ENCODE peak calls at places on chromosomes 7 and 10, in four cellular contexts. One of them, this sample, is unnamed.

GRCh38 chr10:124106241-124106905 is 13.0 kb upstream of the CHST15 start:
- DNase-seq in right cardiac atrium: peak; percentile 72
- DNase-seq in CD8-positive, alpha-beta memory T cell: no peak
- DNase-seq in uterus: peak; percentile 87
- DNase-seq in this sample: no peak

GRCh38 chr10:123068098-123068853 is 59.5 kb downstream of the ACADSB start:
- DNase-seq in uterus: no peak
- DNase-seq in right cardiac atrium: no peak
- DNase-seq in CD8-positive, alpha-beta memory T cell: no peak
- DNase-seq in this sample: no peak

GRCh38 chr10:90969148-90969547 is 48.3 kb upstream of the ANKRD1 start:
- DNase-seq in right cardiac atrium: no peak
- DNase-seq in CD8-positive, alpha-beta memory T cell: no peak
- DNase-seq in uterus: no peak
- DNase-seq in this sample: no peak

GRCh38 chr10:114163062-114163861 is 10.7 kb downstream of the CCDC186 start:
- DNase-seq in right cardiac atrium: no peak
- DNase-seq in CD8-positive, alpha-beta memory T cell: no peak
- DNase-seq in uterus: no peak
- DNase-seq in this sample: no peak

GRCh38 chr7:42763137-42763551 is 148.7 kb downstream of the C7orf25 start:
- DNase-seq in uterus: no peak
- DNase-seq in right cardiac atrium: no peak
- DNase-seq in CD8-positive, alpha-beta memory T cell: no peak
- DNase-seq in this sample: no peak

GRCh38 chr7:99975782-99976521 is at the start of gene AZGP1:
- DNase-seq in right cardiac atrium: no peak
- DNase-seq in uterus: no peak
- DNase-seq in CD8-positive, alpha-beta memory T cell: no peak
- DNase-seq in this sample: no peak

GRCh38 chr7:73702665-73703064 is 16.8 kb downstream of the STX1A start:
- DNase-seq in CD8-positive, alpha-beta memory T cell: no peak
- DNase-seq in uterus: no peak
- DNase-seq in right cardiac atrium: peak; percentile 54
- DNase-seq in this sample: no peak

GRCh38 chr7:130196476-130196875 is 8.7 kb downstream of the TMEM209 start:
- DNase-seq in CD8-positive, alpha-beta memory T cell: no peak
- DNase-seq in right cardiac atrium: no peak
- DNase-seq in uterus: no peak
- DNase-seq in this sample: no peak

GRCh38 chr10:127243490-127244272 is 47.3 kb upstream of the INSYN2A start:
- DNase-seq in uterus: no peak
- DNase-seq in CD8-positive, alpha-beta memory T cell: peak; percentile 12
- DNase-seq in right cardiac atrium: peak; percentile 65
- DNase-seq in this sample: no peak

GRCh38 chr10:10847313-10847712 is 170.4 kb upstream of the CELF2 start:
- DNase-seq in right cardiac atrium: no peak
- DNase-seq in uterus: no peak
- DNase-seq in CD8-positive, alpha-beta memory T cell: no peak
- DNase-seq in this sample: no peak

GRCh38 chr7:89514970-89515369 is 639.3 kb upstream of the STEAP1 start:
- DNase-seq in uterus: no peak
- DNase-seq in right cardiac atrium: no peak
- DNase-seq in CD8-positive, alpha-beta memory T cell: no peak
- DNase-seq in this sample: no peak

GRCh38 chr7:108347616-108348015 is 108.6 kb downstream of the NRCAM start:
- DNase-seq in right cardiac atrium: no peak
- DNase-seq in uterus: no peak
- DNase-seq in CD8-positive, alpha-beta memory T cell: no peak
- DNase-seq in this sample: no peak

GRCh38 chr10:67242531-67242930 is 316.7 kb downstream of the LRRTM3 start:
- DNase-seq in uterus: no peak
- DNase-seq in right cardiac atrium: no peak
- DNase-seq in CD8-positive, alpha-beta memory T cell: no peak
- DNase-seq in this sample: no peak

GRCh38 chr10:118775478-118775877 is 20.7 kb upstream of the CACUL1 start:
- DNase-seq in uterus: no peak
- DNase-seq in right cardiac atrium: no peak
- DNase-seq in CD8-positive, alpha-beta memory T cell: no peak
- DNase-seq in this sample: no peak

GRCh38 chr10:132974249-132974796 is 32.0 kb upstream of the CFAP46 start:
- DNase-seq in uterus: no peak
- DNase-seq in CD8-positive, alpha-beta memory T cell: no peak
- DNase-seq in right cardiac atrium: no peak
- DNase-seq in this sample: no peak

GRCh38 chr7:46675456-46675855 is 754.4 kb upstream of the IGFBP3 start:
- DNase-seq in uterus: no peak
- DNase-seq in CD8-positive, alpha-beta memory T cell: no peak
- DNase-seq in right cardiac atrium: no peak
- DNase-seq in this sample: no peak

GRCh38 chr10:78781251-78781913 is 287.4 kb upstream of the ZMIZ1 start:
- DNase-seq in uterus: peak; percentile 10
- DNase-seq in right cardiac atrium: peak; percentile 30
- DNase-seq in CD8-positive, alpha-beta memory T cell: no peak
- DNase-seq in this sample: no peak

GRCh38 chr7:68787586-68787985 is 810.7 kb upstream of the AUTS2 start:
- DNase-seq in right cardiac atrium: no peak
- DNase-seq in CD8-positive, alpha-beta memory T cell: no peak
- DNase-seq in uterus: no peak
- DNase-seq in this sample: no peak

GRCh38 chr7:90688826-90689225 is 92.7 kb downstream of the CDK14 start:
- DNase-seq in CD8-positive, alpha-beta memory T cell: no peak
- DNase-seq in uterus: no peak
- DNase-seq in right cardiac atrium: no peak
- DNase-seq in this sample: no peak

GRCh38 chr7:100942038-100942774 is 7.1 kb upstream of the MUC3A start:
- DNase-seq in right cardiac atrium: no peak
- DNase-seq in uterus: no peak
- DNase-seq in CD8-positive, alpha-beta memory T cell: no peak
- DNase-seq in this sample: no peak

GRCh38 chr10:47349941-47350371 is 1.8 kb downstream of the RBP3 start:
- DNase-seq in right cardiac atrium: no peak
- DNase-seq in CD8-positive, alpha-beta memory T cell: no peak
- DNase-seq in uterus: no peak
- DNase-seq in this sample: no peak

GRCh38 chr7:24133691-24134090 is 150.3 kb upstream of the NPY start:
- DNase-seq in right cardiac atrium: no peak
- DNase-seq in CD8-positive, alpha-beta memory T cell: no peak
- DNase-seq in uterus: no peak
- DNase-seq in this sample: no peak

GRCh38 chr7:133284092-133284491 is 31.2 kb downstream of the EXOC4 start:
- DNase-seq in CD8-positive, alpha-beta memory T cell: no peak
- DNase-seq in right cardiac atrium: no peak
- DNase-seq in uterus: no peak
- DNase-seq in this sample: no peak

GRCh38 chr7:7757576-7757975 is 39.2 kb upstream of the RPA3 start:
- DNase-seq in uterus: no peak
- DNase-seq in right cardiac atrium: no peak
- DNase-seq in CD8-positive, alpha-beta memory T cell: no peak
- DNase-seq in this sample: no peak

GRCh38 chr10:132037676-132037975 is 28.1 kb upstream of the JAKMIP3 start:
- DNase-seq in CD8-positive, alpha-beta memory T cell: no peak
- DNase-seq in right cardiac atrium: no peak
- DNase-seq in uterus: no peak
- DNase-seq in this sample: no peak

GRCh38 chr10:18043607-18044006 is 91.9 kb downstream of the SLC39A12 start:
- DNase-seq in uterus: no peak
- DNase-seq in CD8-positive, alpha-beta memory T cell: no peak
- DNase-seq in right cardiac atrium: no peak
- DNase-seq in this sample: no peak

GRCh38 chr10:4845766-4846165 is 19.8 kb downstream of the AKR1E2 start:
- DNase-seq in uterus: no peak
- DNase-seq in right cardiac atrium: no peak
- DNase-seq in CD8-positive, alpha-beta memory T cell: no peak
- DNase-seq in this sample: no peak

GRCh38 chr10:36119439-36119838 is 477.3 kb upstream of the FZD8 start:
- DNase-seq in CD8-positive, alpha-beta memory T cell: no peak
- DNase-seq in uterus: no peak
- DNase-seq in right cardiac atrium: peak; percentile 61
- DNase-seq in this sample: no peak

GRCh38 chr7:30755384-30756154 is 3.6 kb downstream of the INMT start:
- DNase-seq in CD8-positive, alpha-beta memory T cell: no peak
- DNase-seq in uterus: peak; percentile 61
- DNase-seq in right cardiac atrium: peak; percentile 94
- DNase-seq in this sample: no peak

GRCh38 chr10:78053201-78053868 is 19.7 kb downstream of the RPS24 start:
- DNase-seq in uterus: no peak
- DNase-seq in right cardiac atrium: no peak
- DNase-seq in CD8-positive, alpha-beta memory T cell: no peak
- DNase-seq in this sample: no peak

GRCh38 chr7:108455833-108456677 is at the start of gene NRCAM:
- DNase-seq in uterus: peak; percentile 24
- DNase-seq in CD8-positive, alpha-beta memory T cell: no peak
- DNase-seq in right cardiac atrium: peak; percentile 58
- DNase-seq in this sample: no peak

GRCh38 chr7:148697256-148697841 is 1.4 kb upstream of the CUL1 start:
- DNase-seq in CD8-positive, alpha-beta memory T cell: peak; percentile 18
- DNase-seq in right cardiac atrium: peak; percentile 55
- DNase-seq in uterus: peak; percentile 41
- DNase-seq in this sample: peak; percentile 5

GRCh38 chr10:129870926-129871660 is 93.0 kb downstream of the EBF3 start:
- DNase-seq in right cardiac atrium: no peak
- DNase-seq in uterus: no peak
- DNase-seq in CD8-positive, alpha-beta memory T cell: no peak
- DNase-seq in this sample: no peak

GRCh38 chr10:119608316-119609155 is 11.8 kb upstream of the TIAL1 start:
- DNase-seq in right cardiac atrium: no peak
- DNase-seq in CD8-positive, alpha-beta memory T cell: peak; percentile 7
- DNase-seq in uterus: peak; percentile 37
- DNase-seq in this sample: peak; percentile 19

GRCh38 chr10:33333260-33334169 is 952 bp downstream of the NRP1 start:
- DNase-seq in CD8-positive, alpha-beta memory T cell: peak; percentile 15
- DNase-seq in uterus: no peak
- DNase-seq in right cardiac atrium: no peak
- DNase-seq in this sample: peak; percentile 33

GRCh38 chr10:75102830-75103673 is 8.4 kb upstream of the SAMD8 start:
- DNase-seq in uterus: no peak
- DNase-seq in right cardiac atrium: no peak
- DNase-seq in CD8-positive, alpha-beta memory T cell: no peak
- DNase-seq in this sample: no peak

DNA sequence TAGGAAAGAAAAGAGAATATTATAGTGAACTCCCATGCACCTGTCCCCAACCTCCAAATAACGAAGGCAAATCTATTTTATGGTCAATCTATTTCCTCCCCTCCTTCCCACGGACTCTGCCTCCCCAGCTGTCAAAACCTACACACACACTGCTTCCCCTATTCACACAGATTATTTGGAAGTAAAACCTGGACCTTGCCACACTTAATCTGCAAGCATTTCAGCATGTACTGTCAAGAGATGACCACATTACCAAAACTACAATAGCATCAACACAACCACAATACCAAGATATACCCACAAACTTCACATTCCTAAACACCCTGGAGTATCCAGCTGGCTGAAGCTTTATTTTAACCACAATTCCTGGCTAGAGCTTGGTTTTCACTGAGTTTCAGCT is 27.8 kb upstream of the KCNK18 start:
- DNase-seq in right cardiac atrium: no peak
- DNase-seq in CD8-positive, alpha-beta memory T cell: no peak
- DNase-seq in uterus: no peak
- DNase-seq in this sample: no peak
- H3K4me3 ChIP-seq in right cardiac atrium: no peak overlapping the region
- H3K4me3 ChIP-seq in CD8-positive, alpha-beta memory T cell: no peak overlapping the region
- H3K4me3 ChIP-seq in uterus: no peak overlapping the region
- H3K4me3 ChIP-seq in this sample: no peak overlapping the region

GRCh38 chr10:21662635-21663034 is 128.6 kb downstream of the MLLT10 start:
- DNase-seq in uterus: no peak
- DNase-seq in right cardiac atrium: no peak
- DNase-seq in CD8-positive, alpha-beta memory T cell: no peak
- DNase-seq in this sample: no peak

GRCh38 chr10:21661935-21662334 is 127.9 kb downstream of the MLLT10 start:
- DNase-seq in uterus: no peak
- DNase-seq in right cardiac atrium: no peak
- DNase-seq in CD8-positive, alpha-beta memory T cell: no peak
- DNase-seq in this sample: no peak

GRCh38 chr10:21655687-21656086 is 121.7 kb downstream of the MLLT10 start:
- DNase-seq in uterus: no peak
- DNase-seq in CD8-positive, alpha-beta memory T cell: no peak
- DNase-seq in right cardiac atrium: no peak
- DNase-seq in this sample: no peak

GRCh38 chr10:21661087-21661486 is 127.1 kb downstream of the MLLT10 start:
- DNase-seq in uterus: no peak
- DNase-seq in CD8-positive, alpha-beta memory T cell: no peak
- DNase-seq in right cardiac atrium: no peak
- DNase-seq in this sample: no peak
- H3K27ac ChIP-seq in uterus: no peak overlapping the region
- H3K27ac ChIP-seq in CD8-positive, alpha-beta memory T cell: no peak overlapping the region
- H3K27ac ChIP-seq in right cardiac atrium: no peak overlapping the region
- H3K27ac ChIP-seq in this sample: no peak overlapping the region

GRCh38 chr10:74026428-74026979 is 28.6 kb downstream of the VCL start:
- DNase-seq in right cardiac atrium: no peak
- DNase-seq in CD8-positive, alpha-beta memory T cell: no peak
- DNase-seq in uterus: no peak
- DNase-seq in this sample: no peak
- H3K4me1 ChIP-seq in right cardiac atrium: peaks cover 14% of the 10 kb centered on the region
- H3K4me1 ChIP-seq in CD8-positive, alpha-beta memory T cell: peaks cover 15% of the 10 kb centered on the region
- H3K4me1 ChIP-seq in uterus: peaks cover 3% of the 10 kb centered on the region
- H3K4me1 ChIP-seq in this sample: peaks cover 27% of the 10 kb centered on the region

GRCh38 chr7:105808209-105808608 is 68.2 kb downstream of the ATXN7L1 start:
- DNase-seq in uterus: no peak
- DNase-seq in right cardiac atrium: no peak
- DNase-seq in CD8-positive, alpha-beta memory T cell: no peak
- DNase-seq in this sample: no peak
- H3K4me3 ChIP-seq in uterus: no peak overlapping the region
- H3K4me3 ChIP-seq in right cardiac atrium: no peak overlapping the region
- H3K4me3 ChIP-seq in CD8-positive, alpha-beta memory T cell: no peak overlapping the region
- H3K4me3 ChIP-seq in this sample: no peak overlapping the region

DNA sequence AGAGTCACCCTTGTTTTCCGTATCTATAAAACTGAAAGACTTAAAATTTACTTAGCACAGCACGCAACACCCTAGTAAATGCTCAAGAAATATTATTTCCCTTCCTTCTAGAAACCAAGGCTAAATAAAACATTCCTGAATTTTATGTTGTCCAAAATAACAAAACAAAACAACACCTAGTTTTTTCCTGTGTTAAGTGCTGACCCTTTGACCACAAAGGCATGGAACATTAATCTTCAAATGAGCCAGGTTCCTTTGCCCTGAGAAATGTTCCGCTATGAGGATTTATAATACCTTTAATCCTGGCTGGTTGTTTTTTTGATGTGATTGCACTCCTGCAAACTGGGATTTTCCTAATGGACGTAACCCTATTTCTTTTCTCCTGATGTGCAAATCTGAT is 29.0 kb upstream of the DGKI start:
- DNase-seq in CD8-positive, alpha-beta memory T cell: no peak
- DNase-seq in right cardiac atrium: no peak
- DNase-seq in uterus: no peak
- DNase-seq in this sample: no peak
- H3K27ac ChIP-seq in CD8-positive, alpha-beta memory T cell: no peak overlapping the region
- H3K27ac ChIP-seq in right cardiac atrium: no peak overlapping the region
- H3K27ac ChIP-seq in uterus: no peak overlapping the region
- H3K27ac ChIP-seq in this sample: no peak overlapping the region

This sample was measured in CD4-positive, alpha-beta memory T cell.